ENCODE peak calls at places on chromosomes 7 and 10, in nine cellular contexts. Y, H, Z, Q, E, W, K, S and C are unnamed samples.

GRCh38 chr7:46545790-46546189 is 624.7 kb upstream of the IGFBP3 start:
- DNase-seq in Y (no peak), H (no peak), Z (no peak), Q (no peak), E (no peak), W (peak; percentile 92), K (no peak), S (peak; percentile 73), C (no peak)

GRCh38 chr7:44286618-44287487 is 38.5 kb downstream of the CAMK2B start:
- DNase-seq in Y (no peak), H (peak; percentile 0), Z (no peak), Q (no peak), E (no peak), W (no peak), K (no peak), S (no peak), C (no peak)

GRCh38 chr10:126684171-126684745 is 13.8 kb upstream of the C10orf90 start:
- DNase-seq in Y (no peak), H (no peak), Z (no peak), Q (no peak), E (no peak), W (no peak), K (no peak), S (no peak), C (no peak)

GRCh38 chr7:10767771-10768170 is 205.9 kb upstream of the PHF14 start:
- DNase-seq in Y (no peak), H (no peak), Z (no peak), Q (no peak), E (no peak), W (peak; percentile 3), K (no peak), S (no peak), C (no peak)

GRCh38 chr7:54565432-54565831 is 23.3 kb downstream of the VSTM2A start:
- DNase-seq in Y (no peak), H (no peak), Z (no peak), Q (no peak), E (no peak), W (no peak), K (no peak), S (no peak), C (no peak)

GRCh38 chr7:132218876-132219275 is 357.4 kb downstream of the PLXNA4 start:
- DNase-seq in Y (peak; percentile 5), H (no peak), Z (no peak), Q (no peak), E (no peak), W (no peak), K (no peak), S (no peak), C (no peak)

GRCh38 chr10:124524991-124525653 is 63.5 kb downstream of the LHPP start:
- DNase-seq in Y (no peak), H (no peak), Z (no peak), Q (no peak), E (no peak), W (no peak), K (no peak), S (no peak), C (peak; percentile 29)

GRCh38 chr10:79070091-79070610 is 1.4 kb downstream of the ZMIZ1 start:
- DNase-seq in Y (no peak), H (no peak), Z (peak; percentile 83), Q (peak; percentile 14), E (no peak), W (no peak), K (no peak), S (no peak), C (no peak)

GRCh38 chr7:8271960-8272359 is 10.0 kb upstream of the ICA1 start:
- DNase-seq in Y (no peak), H (no peak), Z (no peak), Q (no peak), E (no peak), W (no peak), K (no peak), S (no peak), C (no peak)

GRCh38 chr7:11540271-11540761 is 291.7 kb downstream of the THSD7A start:
- DNase-seq in Y (no peak), H (no peak), Z (no peak), Q (no peak), E (no peak), W (peak; percentile 99), K (peak; percentile 66), S (no peak), C (no peak)

GRCh38 chr7:68158686-68159255 is 1162.1 kb downstream of the TYW1 start:
- DNase-seq in Y (peak; percentile 54), H (no peak), Z (no peak), Q (peak; percentile 6), E (no peak), W (no peak), K (no peak), S (no peak), C (no peak)